ENCODE peak calls at places on chromosomes 1 and 21, in six cellular contexts. One of them, this sample, is unnamed.

GRCh38 chr1:208190784-208191183 is 53.4 kb downstream of the PLXNA2 start:
- DNase-seq in WERI-Rb-1: peak
- DNase-seq in IMR-90: no peak
- DNase-seq in neural crest cell: no peak
- DNase-seq in AG04450: no peak
- DNase-seq in cardiac fibroblast: no peak
- DNase-seq in this sample: no peak

GRCh38 chr1:40218333-40218732 is 29.4 kb upstream of the TMCO2 start:
- DNase-seq in WERI-Rb-1: no peak
- DNase-seq in IMR-90: no peak
- DNase-seq in neural crest cell: no peak
- DNase-seq in AG04450: no peak
- DNase-seq in cardiac fibroblast: no peak
- DNase-seq in this sample: no peak

GRCh38 chr1:63662056-63662836 is 69.0 kb downstream of the PGM1 start:
- DNase-seq in WERI-Rb-1: no peak
- DNase-seq in IMR-90: peak
- DNase-seq in neural crest cell: no peak
- DNase-seq in AG04450: no peak
- DNase-seq in cardiac fibroblast: peak
- DNase-seq in this sample: no peak

GRCh38 chr21:30710499-30710898 is 8.1 kb downstream of the KRTAP21-3 start:
- DNase-seq in WERI-Rb-1: no peak
- DNase-seq in IMR-90: no peak
- DNase-seq in neural crest cell: no peak
- DNase-seq in AG04450: no peak
- DNase-seq in cardiac fibroblast: no peak
- DNase-seq in this sample: no peak

GRCh38 chr1:200139661-200140250 is 112.2 kb downstream of the NR5A2 start:
- DNase-seq in WERI-Rb-1: peak
- DNase-seq in IMR-90: peak
- DNase-seq in neural crest cell: no peak
- DNase-seq in AG04450: peak
- DNase-seq in cardiac fibroblast: peak
- DNase-seq in this sample: no peak

GRCh38 chr1:58592521-58593134 is 15.6 kb upstream of the TACSTD2 start:
- DNase-seq in WERI-Rb-1: no peak
- DNase-seq in IMR-90: peak
- DNase-seq in neural crest cell: no peak
- DNase-seq in AG04450: peak
- DNase-seq in cardiac fibroblast: peak
- DNase-seq in this sample: no peak

GRCh38 chr1:53508991-53509663 is 49.9 kb downstream of the DMRTB1 start:
- DNase-seq in WERI-Rb-1: no peak
- DNase-seq in IMR-90: peak
- DNase-seq in neural crest cell: no peak
- DNase-seq in AG04450: no peak
- DNase-seq in cardiac fibroblast: no peak
- DNase-seq in this sample: peak

GRCh38 chr1:88009916-88010315 is 674.2 kb upstream of the PKN2 start:
- DNase-seq in WERI-Rb-1: no peak
- DNase-seq in IMR-90: no peak
- DNase-seq in neural crest cell: no peak
- DNase-seq in AG04450: no peak
- DNase-seq in cardiac fibroblast: no peak
- DNase-seq in this sample: no peak

GRCh38 chr1:92599184-92599583 is 112.5 kb upstream of the GFI1 start:
- DNase-seq in WERI-Rb-1: no peak
- DNase-seq in IMR-90: peak
- DNase-seq in neural crest cell: no peak
- DNase-seq in AG04450: peak
- DNase-seq in cardiac fibroblast: peak
- DNase-seq in this sample: no peak

GRCh38 chr1:156119503-156120209 is 5.1 kb downstream of the LMNA start:
- DNase-seq in WERI-Rb-1: peak
- DNase-seq in IMR-90: peak
- DNase-seq in neural crest cell: no peak
- DNase-seq in AG04450: no peak
- DNase-seq in cardiac fibroblast: peak
- DNase-seq in this sample: no peak

GRCh38 chr21:34612557-34612956 is 2.4 kb downstream of the RCAN1 start:
- DNase-seq in WERI-Rb-1: no peak
- DNase-seq in IMR-90: no peak
- DNase-seq in neural crest cell: no peak
- DNase-seq in AG04450: no peak
- DNase-seq in cardiac fibroblast: no peak
- DNase-seq in this sample: no peak

GRCh38 chr1:103467100-103467499 is 58.4 kb upstream of the RNPC3 start:
- DNase-seq in WERI-Rb-1: no peak
- DNase-seq in IMR-90: no peak
- DNase-seq in neural crest cell: no peak
- DNase-seq in AG04450: no peak
- DNase-seq in cardiac fibroblast: no peak
- DNase-seq in this sample: no peak

GRCh38 chr1:159428536-159428935 is 3.5 kb upstream of the OR10J4 start:
- DNase-seq in WERI-Rb-1: no peak
- DNase-seq in IMR-90: no peak
- DNase-seq in neural crest cell: no peak
- DNase-seq in AG04450: no peak
- DNase-seq in cardiac fibroblast: peak
- DNase-seq in this sample: no peak

GRCh38 chr1:7717769-7718368 is 53.2 kb upstream of the VAMP3 start:
- DNase-seq in WERI-Rb-1: no peak
- DNase-seq in IMR-90: no peak
- DNase-seq in neural crest cell: no peak
- DNase-seq in AG04450: no peak
- DNase-seq in cardiac fibroblast: no peak
- DNase-seq in this sample: no peak

GRCh38 chr1:58699011-58699762 is 675 bp downstream of the MYSM1 start:
- DNase-seq in WERI-Rb-1: no peak
- DNase-seq in IMR-90: no peak
- DNase-seq in neural crest cell: no peak
- DNase-seq in AG04450: no peak
- DNase-seq in cardiac fibroblast: peak
- DNase-seq in this sample: no peak

GRCh38 chr1:212368073-212368484 is 46.6 kb downstream of the PACC1 start:
- DNase-seq in WERI-Rb-1: peak
- DNase-seq in IMR-90: peak
- DNase-seq in neural crest cell: peak
- DNase-seq in AG04450: peak
- DNase-seq in cardiac fibroblast: peak
- DNase-seq in this sample: peak

GRCh38 chr1:91400133-91400725 is 4.4 kb downstream of the HFM1 start:
- DNase-seq in WERI-Rb-1: peak
- DNase-seq in IMR-90: no peak
- DNase-seq in neural crest cell: no peak
- DNase-seq in AG04450: no peak
- DNase-seq in cardiac fibroblast: peak
- DNase-seq in this sample: no peak
- TF ChIP-seq CTCF in WERI-Rb-1: peak
- TF ChIP-seq CTCF in IMR-90: no peak
- TF ChIP-seq CTCF in neural crest cell: no peak
- TF ChIP-seq CTCF in AG04450: no peak
- TF ChIP-seq CTCF in cardiac fibroblast: no peak
- TF ChIP-seq CTCF in this sample: no peak

GRCh38 chr1:241638091-241638682 is 2.0 kb downstream of the CHML start:
- DNase-seq in WERI-Rb-1: no peak
- DNase-seq in IMR-90: no peak
- DNase-seq in neural crest cell: no peak
- DNase-seq in AG04450: no peak
- DNase-seq in cardiac fibroblast: no peak
- DNase-seq in this sample: no peak

GRCh38 chr1:241639040-241639652 is 1.0 kb downstream of the CHML start:
- DNase-seq in WERI-Rb-1: no peak
- DNase-seq in IMR-90: peak
- DNase-seq in neural crest cell: no peak
- DNase-seq in AG04450: no peak
- DNase-seq in cardiac fibroblast: peak
- DNase-seq in this sample: no peak

GRCh38 chr1:241636291-241636690 is 3.9 kb downstream of the CHML start:
- DNase-seq in WERI-Rb-1: no peak
- DNase-seq in IMR-90: peak
- DNase-seq in neural crest cell: no peak
- DNase-seq in AG04450: no peak
- DNase-seq in cardiac fibroblast: no peak
- DNase-seq in this sample: no peak

GRCh38 chr1:241637046-241637590 is 3.1 kb downstream of the CHML start:
- DNase-seq in WERI-Rb-1: no peak
- DNase-seq in IMR-90: peak
- DNase-seq in neural crest cell: no peak
- DNase-seq in AG04450: no peak
- DNase-seq in cardiac fibroblast: peak
- DNase-seq in this sample: no peak

DNA sequence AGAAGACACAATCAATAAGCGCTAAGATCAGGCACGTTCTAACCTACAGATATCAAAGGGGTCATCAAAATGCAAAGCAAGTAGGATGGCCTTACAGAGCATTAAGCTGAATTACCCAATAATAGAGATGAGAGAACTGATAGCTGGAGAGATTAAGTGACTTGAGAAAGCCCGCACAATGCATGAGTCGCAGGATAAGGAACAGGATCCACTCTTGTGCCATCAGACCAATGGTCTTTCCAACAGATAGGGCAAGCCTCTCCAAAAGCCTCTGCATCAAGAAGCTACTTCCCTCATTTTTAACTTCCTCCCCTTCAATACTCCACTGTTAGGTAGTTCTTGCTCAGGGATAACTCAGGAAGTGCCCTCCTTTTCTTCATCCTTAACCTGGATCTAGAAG is 2.6 kb downstream of the CHML start:
- DNase-seq in WERI-Rb-1: no peak
- DNase-seq in IMR-90: peak
- DNase-seq in neural crest cell: no peak
- DNase-seq in AG04450: no peak
- DNase-seq in cardiac fibroblast: peak
- DNase-seq in this sample: no peak
- TF ChIP-seq CTCF in WERI-Rb-1: no peak
- TF ChIP-seq CTCF in IMR-90: no peak
- TF ChIP-seq CTCF in neural crest cell: no peak
- TF ChIP-seq CTCF in AG04450: no peak
- TF ChIP-seq CTCF in cardiac fibroblast: no peak
- TF ChIP-seq CTCF in this sample: no peak

GRCh38 chr1:113269577-113269976 is 120.7 kb upstream of the MAGI3 start:
- DNase-seq in WERI-Rb-1: no peak
- DNase-seq in IMR-90: no peak
- DNase-seq in neural crest cell: no peak
- DNase-seq in AG04450: no peak
- DNase-seq in cardiac fibroblast: no peak
- DNase-seq in this sample: no peak
- TF ChIP-seq CTCF in WERI-Rb-1: no peak
- TF ChIP-seq CTCF in IMR-90: no peak
- TF ChIP-seq CTCF in neural crest cell: no peak
- TF ChIP-seq CTCF in AG04450: no peak
- TF ChIP-seq CTCF in cardiac fibroblast: no peak
- TF ChIP-seq CTCF in this sample: no peak

DNA sequence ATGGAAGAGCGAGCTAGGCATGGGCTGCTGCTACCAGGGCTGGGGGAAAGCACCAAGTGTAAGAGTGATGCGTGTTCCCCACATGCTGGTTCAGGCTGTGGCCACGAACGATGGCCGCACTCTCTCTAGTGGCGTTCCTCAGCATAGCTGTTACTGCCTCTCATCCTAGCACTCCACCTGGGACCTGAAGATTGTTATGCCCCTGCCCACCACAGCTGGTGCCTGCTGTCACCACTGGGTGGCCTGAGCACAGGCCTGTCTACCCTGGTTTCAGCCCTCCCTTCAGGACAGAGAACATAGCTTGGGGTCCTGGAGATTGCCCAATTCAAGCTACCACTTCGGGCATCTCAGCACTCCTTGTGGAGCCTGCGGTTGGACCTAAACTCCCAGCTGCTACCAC is 80.1 kb upstream of the PDC start:
- DNase-seq in WERI-Rb-1: no peak
- DNase-seq in IMR-90: no peak
- DNase-seq in neural crest cell: no peak
- DNase-seq in AG04450: no peak
- DNase-seq in cardiac fibroblast: no peak
- DNase-seq in this sample: no peak
- TF ChIP-seq CTCF in WERI-Rb-1: no peak
- TF ChIP-seq CTCF in IMR-90: no peak
- TF ChIP-seq CTCF in neural crest cell: no peak
- TF ChIP-seq CTCF in AG04450: no peak
- TF ChIP-seq CTCF in cardiac fibroblast: no peak
- TF ChIP-seq CTCF in this sample: no peak

DNA sequence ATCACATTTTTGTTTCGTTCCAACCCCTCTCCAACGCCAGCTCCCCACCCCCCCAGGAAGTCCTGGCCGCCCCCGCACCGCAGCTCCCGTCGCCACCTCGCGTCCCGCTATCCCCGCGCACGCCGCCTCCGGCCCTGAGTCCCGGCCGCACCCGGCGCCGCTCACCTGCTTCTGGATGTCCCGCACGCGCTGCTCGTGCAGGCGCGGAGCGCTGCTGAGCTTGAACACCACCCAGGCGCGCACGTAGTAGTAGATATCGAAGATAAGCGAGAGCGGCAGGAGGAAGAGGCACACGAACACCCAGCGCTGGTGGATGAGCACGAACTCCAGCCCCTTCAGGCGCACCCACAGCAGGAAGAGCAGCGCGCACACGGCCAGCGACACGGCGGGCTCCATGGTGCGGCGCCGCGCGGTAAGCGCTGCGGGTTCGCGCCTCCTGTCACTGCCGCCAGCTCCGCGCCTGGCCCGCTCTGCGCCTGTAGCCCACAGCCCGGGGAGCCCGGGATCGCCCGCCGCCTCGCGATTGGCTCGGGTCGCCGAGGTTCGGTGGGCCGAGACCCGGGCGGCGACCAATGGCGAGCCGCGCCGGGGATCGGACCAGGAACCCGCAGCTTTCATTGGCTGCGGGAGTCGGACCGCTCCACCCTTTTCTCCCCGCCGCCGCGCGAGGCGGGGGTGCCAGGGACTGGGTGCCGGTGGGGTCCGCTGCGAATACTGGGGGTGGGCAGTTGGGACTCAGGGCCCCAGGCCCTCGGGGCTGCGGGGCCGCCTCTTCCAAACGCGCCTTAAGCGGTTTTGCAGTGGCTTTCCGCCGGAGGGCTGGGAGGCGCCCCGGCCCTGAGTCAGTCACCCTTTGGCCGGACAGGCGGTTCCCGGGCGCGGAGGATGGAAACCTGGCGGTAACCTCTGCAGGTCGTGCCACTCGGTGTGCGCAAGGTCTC is at the start of gene DHCR24:
- DNase-seq in WERI-Rb-1: peak
- DNase-seq in IMR-90: peak
- DNase-seq in neural crest cell: peak
- DNase-seq in AG04450: no peak
- DNase-seq in cardiac fibroblast: peak
- DNase-seq in this sample: peak
- TF ChIP-seq CTCF in WERI-Rb-1: no peak
- TF ChIP-seq CTCF in IMR-90: no peak
- TF ChIP-seq CTCF in neural crest cell: no peak
- TF ChIP-seq CTCF in AG04450: no peak
- TF ChIP-seq CTCF in cardiac fibroblast: no peak
- TF ChIP-seq CTCF in this sample: no peak

GRCh38 chr1:89525169-89525855 is 683 bp downstream of the LRRC8B start:
- DNase-seq in WERI-Rb-1: peak
- DNase-seq in IMR-90: no peak
- DNase-seq in neural crest cell: peak
- DNase-seq in AG04450: no peak
- DNase-seq in cardiac fibroblast: no peak
- DNase-seq in this sample: no peak
- TF ChIP-seq CTCF in WERI-Rb-1: no peak
- TF ChIP-seq CTCF in IMR-90: no peak
- TF ChIP-seq CTCF in neural crest cell: peak
- TF ChIP-seq CTCF in AG04450: no peak
- TF ChIP-seq CTCF in cardiac fibroblast: no peak
- TF ChIP-seq CTCF in this sample: no peak

GRCh38 chr1:5597991-5598823 is 394.0 kb downstream of the NPHP4 start:
- DNase-seq in WERI-Rb-1: no peak
- DNase-seq in IMR-90: no peak
- DNase-seq in neural crest cell: no peak
- DNase-seq in AG04450: no peak
- DNase-seq in cardiac fibroblast: no peak
- DNase-seq in this sample: no peak
- TF ChIP-seq CTCF in WERI-Rb-1: peak
- TF ChIP-seq CTCF in IMR-90: no peak
- TF ChIP-seq CTCF in neural crest cell: peak
- TF ChIP-seq CTCF in AG04450: no peak
- TF ChIP-seq CTCF in cardiac fibroblast: no peak
- TF ChIP-seq CTCF in this sample: no peak

This sample was measured in natural killer cell.